ENCODE peak calls at places on chromosomes 7 and 10, in seven cellular contexts. One of them, this sample, is unnamed.
A peak's percentile ranks its signal among the peaks of the same experiment; 100 is the strongest.

GRCh38 chr7:13920053-13920697 is 69.3 kb downstream of the ETV1 start:
- DNase-seq in cardiac fibroblast: peak; percentile 99
- DNase-seq in WTC11: no peak
- DNase-seq in Calu3: peak; percentile 89
- DNase-seq in tibial artery: no peak
- DNase-seq in mesothelial cell of epicardium: peak; percentile 26
- DNase-seq in cardiac muscle cell: peak; percentile 99
- DNase-seq in this sample: no peak

GRCh38 chr10:62305813-62306212 is 37.2 kb upstream of the RTKN2 start:
- DNase-seq in cardiac fibroblast: peak; percentile 8
- DNase-seq in WTC11: no peak
- DNase-seq in Calu3: no peak
- DNase-seq in tibial artery: no peak
- DNase-seq in mesothelial cell of epicardium: no peak
- DNase-seq in cardiac muscle cell: no peak
- DNase-seq in this sample: no peak

GRCh38 chr7:156474241-156474743 is 166.3 kb upstream of the RNF32 start:
- DNase-seq in cardiac fibroblast: peak; percentile 38
- DNase-seq in WTC11: no peak
- DNase-seq in Calu3: no peak
- DNase-seq in tibial artery: no peak
- DNase-seq in mesothelial cell of epicardium: no peak
- DNase-seq in cardiac muscle cell: no peak
- DNase-seq in this sample: peak; percentile 8

GRCh38 chr7:117110480-117111315 is 157.4 kb downstream of the ST7 start:
- DNase-seq in cardiac fibroblast: no peak
- DNase-seq in WTC11: no peak
- DNase-seq in Calu3: no peak
- DNase-seq in tibial artery: no peak
- DNase-seq in mesothelial cell of epicardium: no peak
- DNase-seq in cardiac muscle cell: no peak
- DNase-seq in this sample: peak; percentile 75

GRCh38 chr7:151315038-151315655 is 26.5 kb upstream of the NUB1 start:
- DNase-seq in cardiac fibroblast: peak; percentile 76
- DNase-seq in WTC11: peak; percentile 75
- DNase-seq in Calu3: peak; percentile 85
- DNase-seq in tibial artery: peak; percentile 73
- DNase-seq in mesothelial cell of epicardium: peak; percentile 50
- DNase-seq in cardiac muscle cell: peak; percentile 76
- DNase-seq in this sample: peak; percentile 83

GRCh38 chr10:52252322-52252721 is 61.8 kb upstream of the DKK1 start:
- DNase-seq in cardiac fibroblast: no peak
- DNase-seq in WTC11: no peak
- DNase-seq in Calu3: no peak
- DNase-seq in tibial artery: no peak
- DNase-seq in mesothelial cell of epicardium: no peak
- DNase-seq in cardiac muscle cell: no peak
- DNase-seq in this sample: no peak

GRCh38 chr7:18208921-18209320 is 181.3 kb upstream of the PRPS1L1 start:
- DNase-seq in cardiac fibroblast: no peak
- DNase-seq in WTC11: no peak
- DNase-seq in Calu3: no peak
- DNase-seq in tibial artery: no peak
- DNase-seq in mesothelial cell of epicardium: no peak
- DNase-seq in cardiac muscle cell: no peak
- DNase-seq in this sample: no peak

GRCh38 chr7:107209565-107209964 is 40.8 kb downstream of the HBP1 start:
- DNase-seq in cardiac fibroblast: no peak
- DNase-seq in WTC11: no peak
- DNase-seq in Calu3: no peak
- DNase-seq in tibial artery: no peak
- DNase-seq in mesothelial cell of epicardium: no peak
- DNase-seq in cardiac muscle cell: peak; percentile 47
- DNase-seq in this sample: no peak

GRCh38 chr7:157357129-157358040 is 20.6 kb downstream of the DNAJB6 start:
- DNase-seq in cardiac fibroblast: no peak
- DNase-seq in WTC11: no peak
- DNase-seq in Calu3: no peak
- DNase-seq in tibial artery: peak; percentile 31
- DNase-seq in mesothelial cell of epicardium: no peak
- DNase-seq in cardiac muscle cell: no peak
- DNase-seq in this sample: peak; percentile 79

GRCh38 chr10:87961314-87961713 is 97.9 kb downstream of the PTEN start:
- DNase-seq in cardiac fibroblast: peak; percentile 73
- DNase-seq in WTC11: no peak
- DNase-seq in Calu3: no peak
- DNase-seq in tibial artery: no peak
- DNase-seq in mesothelial cell of epicardium: no peak
- DNase-seq in cardiac muscle cell: peak; percentile 30
- DNase-seq in this sample: no peak

GRCh38 chr10:62402503-62402902 is 28.3 kb downstream of the ZNF365 start:
- DNase-seq in cardiac fibroblast: no peak
- DNase-seq in WTC11: no peak
- DNase-seq in Calu3: no peak
- DNase-seq in tibial artery: no peak
- DNase-seq in mesothelial cell of epicardium: no peak
- DNase-seq in cardiac muscle cell: no peak
- DNase-seq in this sample: no peak

GRCh38 chr7:155975490-155975889 is 163.2 kb upstream of the SHH start:
- DNase-seq in cardiac fibroblast: no peak
- DNase-seq in WTC11: no peak
- DNase-seq in Calu3: no peak
- DNase-seq in tibial artery: peak; percentile 39
- DNase-seq in mesothelial cell of epicardium: no peak
- DNase-seq in cardiac muscle cell: no peak
- DNase-seq in this sample: no peak

GRCh38 chr10:10133271-10133670 is 884.4 kb upstream of the CELF2 start:
- DNase-seq in cardiac fibroblast: no peak
- DNase-seq in WTC11: no peak
- DNase-seq in Calu3: no peak
- DNase-seq in tibial artery: no peak
- DNase-seq in mesothelial cell of epicardium: no peak
- DNase-seq in cardiac muscle cell: no peak
- DNase-seq in this sample: no peak

GRCh38 chr10:132535065-132535651 is 2.4 kb upstream of the INPP5A start:
- DNase-seq in cardiac fibroblast: no peak
- DNase-seq in WTC11: peak; percentile 7
- DNase-seq in Calu3: no peak
- DNase-seq in tibial artery: peak; percentile 62
- DNase-seq in mesothelial cell of epicardium: no peak
- DNase-seq in cardiac muscle cell: no peak
- DNase-seq in this sample: no peak

GRCh38 chr7:46559194-46559576 is 638.1 kb upstream of the IGFBP3 start:
- DNase-seq in cardiac fibroblast: peak; percentile 85
- DNase-seq in WTC11: no peak
- DNase-seq in Calu3: no peak
- DNase-seq in tibial artery: no peak
- DNase-seq in mesothelial cell of epicardium: no peak
- DNase-seq in cardiac muscle cell: peak; percentile 87
- DNase-seq in this sample: no peak

GRCh38 chr7:64879800-64880199 is 23.3 kb upstream of the ZNF273 start:
- DNase-seq in cardiac fibroblast: no peak
- DNase-seq in WTC11: no peak
- DNase-seq in Calu3: no peak
- DNase-seq in tibial artery: peak; percentile 37
- DNase-seq in mesothelial cell of epicardium: no peak
- DNase-seq in cardiac muscle cell: no peak
- DNase-seq in this sample: no peak

GRCh38 chr10:70359017-70359550 is 23.3 kb downstream of the LRRC20 start:
- DNase-seq in cardiac fibroblast: no peak
- DNase-seq in WTC11: no peak
- DNase-seq in Calu3: no peak
- DNase-seq in tibial artery: no peak
- DNase-seq in mesothelial cell of epicardium: no peak
- DNase-seq in cardiac muscle cell: no peak
- DNase-seq in this sample: no peak

GRCh38 chr7:3568516-3568915 is 267.5 kb downstream of the SDK1 start:
- DNase-seq in cardiac fibroblast: no peak
- DNase-seq in WTC11: no peak
- DNase-seq in Calu3: no peak
- DNase-seq in tibial artery: no peak
- DNase-seq in mesothelial cell of epicardium: no peak
- DNase-seq in cardiac muscle cell: no peak
- DNase-seq in this sample: no peak

GRCh38 chr10:74081192-74081803 is 69.3 kb downstream of the AP3M1 start:
- DNase-seq in cardiac fibroblast: peak; percentile 74
- DNase-seq in WTC11: peak; percentile 40
- DNase-seq in Calu3: peak; percentile 69
- DNase-seq in tibial artery: no peak
- DNase-seq in mesothelial cell of epicardium: no peak
- DNase-seq in cardiac muscle cell: peak; percentile 71
- DNase-seq in this sample: peak; percentile 65

GRCh38 chr10:29646238-29646902 is 11.6 kb upstream of the SVIL start:
- DNase-seq in cardiac fibroblast: peak; percentile 77
- DNase-seq in WTC11: no peak
- DNase-seq in Calu3: no peak
- DNase-seq in tibial artery: no peak
- DNase-seq in mesothelial cell of epicardium: no peak
- DNase-seq in cardiac muscle cell: peak; percentile 74
- DNase-seq in this sample: no peak

GRCh38 chr10:46268076-46268881 is 18.5 kb upstream of the ANTXRL start:
- DNase-seq in cardiac fibroblast: no peak
- DNase-seq in WTC11: no peak
- DNase-seq in Calu3: no peak
- DNase-seq in tibial artery: no peak
- DNase-seq in mesothelial cell of epicardium: no peak
- DNase-seq in cardiac muscle cell: no peak
- DNase-seq in this sample: peak; percentile 78

GRCh38 chr10:55274367-55274766 is 473.3 kb upstream of the PCDH15 start:
- DNase-seq in cardiac fibroblast: no peak
- DNase-seq in WTC11: no peak
- DNase-seq in Calu3: no peak
- DNase-seq in tibial artery: no peak
- DNase-seq in mesothelial cell of epicardium: no peak
- DNase-seq in cardiac muscle cell: no peak
- DNase-seq in this sample: no peak

GRCh38 chr7:102197599-102197998 is 89.1 kb upstream of the SH2B2 start:
- DNase-seq in cardiac fibroblast: no peak
- DNase-seq in WTC11: no peak
- DNase-seq in Calu3: no peak
- DNase-seq in tibial artery: no peak
- DNase-seq in mesothelial cell of epicardium: no peak
- DNase-seq in cardiac muscle cell: no peak
- DNase-seq in this sample: no peak

GRCh38 chr10:97463363-97464132 is 17.6 kb downstream of the ZDHHC16 start:
- DNase-seq in cardiac fibroblast: peak; percentile 69
- DNase-seq in WTC11: peak; percentile 52
- DNase-seq in Calu3: peak; percentile 59
- DNase-seq in tibial artery: no peak
- DNase-seq in mesothelial cell of epicardium: no peak
- DNase-seq in cardiac muscle cell: peak; percentile 59
- DNase-seq in this sample: peak; percentile 51

GRCh38 chr7:112290065-112290464 is 83.6 kb downstream of the ZNF277 start:
- DNase-seq in cardiac fibroblast: peak; percentile 56
- DNase-seq in WTC11: no peak
- DNase-seq in Calu3: no peak
- DNase-seq in tibial artery: no peak
- DNase-seq in mesothelial cell of epicardium: no peak
- DNase-seq in cardiac muscle cell: peak; percentile 31
- DNase-seq in this sample: no peak

GRCh38 chr7:55179897-55180682 is 161.3 kb downstream of the EGFR start:
- DNase-seq in cardiac fibroblast: no peak
- DNase-seq in WTC11: no peak
- DNase-seq in Calu3: no peak
- DNase-seq in tibial artery: no peak
- DNase-seq in mesothelial cell of epicardium: no peak
- DNase-seq in cardiac muscle cell: no peak
- DNase-seq in this sample: no peak
- TF ChIP-seq CTCF in cardiac fibroblast: no peak
- TF ChIP-seq CTCF in WTC11: no peak
- TF ChIP-seq CTCF in Calu3: no peak
- TF ChIP-seq CTCF in tibial artery: no peak
- TF ChIP-seq CTCF in mesothelial cell of epicardium: no peak
- TF ChIP-seq CTCF in cardiac muscle cell: no peak
- TF ChIP-seq CTCF in this sample: no peak

GRCh38 chr10:117476281-117476680 is 66.3 kb upstream of the EMX2 start:
- DNase-seq in cardiac fibroblast: no peak
- DNase-seq in WTC11: no peak
- DNase-seq in Calu3: no peak
- DNase-seq in tibial artery: no peak
- DNase-seq in mesothelial cell of epicardium: no peak
- DNase-seq in cardiac muscle cell: no peak
- DNase-seq in this sample: no peak

GRCh38 chr10:117477241-117477947 is 65.2 kb upstream of the EMX2 start:
- DNase-seq in cardiac fibroblast: no peak
- DNase-seq in WTC11: no peak
- DNase-seq in Calu3: no peak
- DNase-seq in tibial artery: peak; percentile 79
- DNase-seq in mesothelial cell of epicardium: no peak
- DNase-seq in cardiac muscle cell: no peak
- DNase-seq in this sample: no peak

GRCh38 chr10:117480097-117480496 is 62.4 kb upstream of the EMX2 start:
- DNase-seq in cardiac fibroblast: no peak
- DNase-seq in WTC11: no peak
- DNase-seq in Calu3: no peak
- DNase-seq in tibial artery: no peak
- DNase-seq in mesothelial cell of epicardium: no peak
- DNase-seq in cardiac muscle cell: no peak
- DNase-seq in this sample: no peak

GRCh38 chr10:117476716-117477115 is 65.8 kb upstream of the EMX2 start:
- DNase-seq in cardiac fibroblast: no peak
- DNase-seq in WTC11: no peak
- DNase-seq in Calu3: no peak
- DNase-seq in tibial artery: no peak
- DNase-seq in mesothelial cell of epicardium: no peak
- DNase-seq in cardiac muscle cell: no peak
- DNase-seq in this sample: no peak

GRCh38 chr10:117477961-117478670 is 64.4 kb upstream of the EMX2 start:
- DNase-seq in cardiac fibroblast: peak; percentile 79
- DNase-seq in WTC11: no peak
- DNase-seq in Calu3: no peak
- DNase-seq in tibial artery: no peak
- DNase-seq in mesothelial cell of epicardium: no peak
- DNase-seq in cardiac muscle cell: peak; percentile 85
- DNase-seq in this sample: no peak
- TF ChIP-seq CTCF in cardiac fibroblast: no peak
- TF ChIP-seq CTCF in WTC11: no peak
- TF ChIP-seq CTCF in Calu3: no peak
- TF ChIP-seq CTCF in tibial artery: no peak
- TF ChIP-seq CTCF in mesothelial cell of epicardium: no peak
- TF ChIP-seq CTCF in cardiac muscle cell: peak; percentile 31
- TF ChIP-seq CTCF in this sample: no peak

GRCh38 chr10:122911889-122912484 is 1.6 kb downstream of the FAM24A start:
- DNase-seq in cardiac fibroblast: peak; percentile 64
- DNase-seq in WTC11: peak; percentile 89
- DNase-seq in Calu3: peak; percentile 46
- DNase-seq in tibial artery: no peak
- DNase-seq in mesothelial cell of epicardium: peak; percentile 43
- DNase-seq in cardiac muscle cell: peak; percentile 64
- DNase-seq in this sample: peak; percentile 45
- TF ChIP-seq CTCF in cardiac fibroblast: no peak
- TF ChIP-seq CTCF in WTC11: no peak
- TF ChIP-seq CTCF in Calu3: no peak
- TF ChIP-seq CTCF in tibial artery: no peak
- TF ChIP-seq CTCF in mesothelial cell of epicardium: no peak
- TF ChIP-seq CTCF in cardiac muscle cell: no peak
- TF ChIP-seq CTCF in this sample: no peak

DNA sequence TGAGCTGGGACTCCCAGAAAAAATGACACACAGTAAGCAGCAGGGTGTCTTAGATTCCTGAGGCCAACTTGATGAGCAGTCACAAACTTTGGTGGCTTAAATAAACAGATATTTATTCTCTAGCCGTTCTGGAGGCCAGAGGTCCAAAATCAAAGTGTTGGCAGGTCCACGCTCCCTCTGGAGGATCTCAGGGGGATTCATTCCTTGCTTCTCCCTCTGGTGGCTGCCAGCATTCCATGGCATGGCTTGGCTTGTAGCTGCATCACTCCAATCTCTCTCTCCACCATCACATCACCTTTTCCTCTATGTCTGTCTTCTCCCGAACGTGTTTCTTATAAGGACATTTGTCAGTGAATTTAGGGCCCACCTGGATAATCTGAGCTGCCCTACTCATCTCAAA is 98.4 kb downstream of the OSBPL3 start:
- DNase-seq in cardiac fibroblast: no peak
- DNase-seq in WTC11: peak; percentile 30
- DNase-seq in Calu3: peak; percentile 31
- DNase-seq in tibial artery: no peak
- DNase-seq in mesothelial cell of epicardium: no peak
- DNase-seq in cardiac muscle cell: no peak
- DNase-seq in this sample: no peak
- TF ChIP-seq CTCF in cardiac fibroblast: no peak
- TF ChIP-seq CTCF in WTC11: no peak
- TF ChIP-seq CTCF in Calu3: no peak
- TF ChIP-seq CTCF in tibial artery: no peak
- TF ChIP-seq CTCF in mesothelial cell of epicardium: no peak
- TF ChIP-seq CTCF in cardiac muscle cell: no peak
- TF ChIP-seq CTCF in this sample: no peak

This sample was measured in GM12865.